ENCODE peak calls at places on chromosomes 11 and 22, in four cellular contexts. U, R, S and O are unnamed samples.
A peak's percentile ranks its signal among the peaks of the same experiment; 100 is the strongest.

GRCh38 chr11:77384584-77384983 is 83.1 kb upstream of the GDPD4 start:
- DNase-seq in U (no peak), R (no peak), S (no peak), O (no peak)

GRCh38 chr22:40628354-40629042 is 8.0 kb downstream of the MRTFA start:
- DNase-seq in U (no peak), R (no peak), S (no peak), O (no peak)

GRCh38 chr11:87437844-87438223 is 400.1 kb downstream of the TMEM135 start:
- DNase-seq in U (peak; percentile 10), R (no peak), S (no peak), O (no peak)

GRCh38 chr22:41722496-41722895 is 23.2 kb downstream of the MEI1 start:
- DNase-seq in U (no peak), R (no peak), S (no peak), O (no peak)

GRCh38 chr11:41065432-41065831 is 394.0 kb downstream of the LRRC4C start:
- DNase-seq in U (no peak), R (no peak), S (no peak), O (no peak)

GRCh38 chr11:8634498-8634897 is 40.5 kb upstream of the STK33 start:
- DNase-seq in U (no peak), R (no peak), S (no peak), O (no peak)

GRCh38 chr22:19880786-19881569 is 26.3 kb upstream of the GNB1L start:
- DNase-seq in U (peak; percentile 57), R (peak; percentile 68), S (peak; percentile 96), O (peak; percentile 41)

GRCh38 chr11:77119531-77119936 is 8.5 kb upstream of the MYO7A start:
- DNase-seq in U (no peak), R (no peak), S (no peak), O (no peak)

GRCh38 chr11:66905631-66906030 is 48.8 kb downstream of the LRFN4 start:
- DNase-seq in U (no peak), R (no peak), S (no peak), O (no peak)

GRCh38 chr11:23041104-23041503 is 180.8 kb upstream of the CCDC179 start:
- DNase-seq in U (no peak), R (no peak), S (no peak), O (no peak)

GRCh38 chr11:71198141-71198822 is 54.1 kb downstream of the SHANK2 start:
- DNase-seq in U (no peak), R (no peak), S (no peak), O (no peak)

DNA sequence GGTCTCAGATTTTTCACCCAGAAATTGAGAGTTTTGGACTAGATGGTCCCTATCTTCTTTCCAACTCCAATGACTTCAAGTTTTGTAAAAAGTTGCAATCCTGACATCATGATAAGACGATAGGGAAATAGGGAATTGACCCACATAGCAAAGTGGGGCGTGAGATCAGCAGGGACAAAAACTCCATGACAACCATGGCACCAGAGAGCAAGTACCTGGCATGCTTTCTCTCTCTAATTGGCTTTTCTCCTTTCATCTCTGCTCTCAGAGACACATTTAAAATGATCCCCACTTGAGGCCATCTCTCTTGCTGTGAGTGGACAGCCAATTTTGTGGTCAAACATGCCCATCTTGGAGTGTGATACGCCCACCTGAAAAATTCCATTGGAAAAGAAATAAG is at the start of gene OR5AN1:
- DNase-seq in U (no peak), R (no peak), S (no peak), O (no peak)
- TF ChIP-seq TCF7L2 in U (no peak), R (no peak), S (no peak), O (no peak)

GRCh38 chr11:69012092-69013008 is 696 bp downstream of the MRGPRF start:
- DNase-seq in U (no peak), R (no peak), S (no peak), O (no peak)

GRCh38 chr11:69010361-69010891 is 2.6 kb downstream of the MRGPRF start:
- DNase-seq in U (no peak), R (no peak), S (no peak), O (no peak)

GRCh38 chr11:69009441-69010211 is 3.4 kb downstream of the MRGPRF start:
- DNase-seq in U (no peak), R (no peak), S (no peak), O (no peak)

GRCh38 chr11:69011624-69012091 is 1.4 kb downstream of the MRGPRF start:
- DNase-seq in U (no peak), R (no peak), S (no peak), O (no peak)

DNA sequence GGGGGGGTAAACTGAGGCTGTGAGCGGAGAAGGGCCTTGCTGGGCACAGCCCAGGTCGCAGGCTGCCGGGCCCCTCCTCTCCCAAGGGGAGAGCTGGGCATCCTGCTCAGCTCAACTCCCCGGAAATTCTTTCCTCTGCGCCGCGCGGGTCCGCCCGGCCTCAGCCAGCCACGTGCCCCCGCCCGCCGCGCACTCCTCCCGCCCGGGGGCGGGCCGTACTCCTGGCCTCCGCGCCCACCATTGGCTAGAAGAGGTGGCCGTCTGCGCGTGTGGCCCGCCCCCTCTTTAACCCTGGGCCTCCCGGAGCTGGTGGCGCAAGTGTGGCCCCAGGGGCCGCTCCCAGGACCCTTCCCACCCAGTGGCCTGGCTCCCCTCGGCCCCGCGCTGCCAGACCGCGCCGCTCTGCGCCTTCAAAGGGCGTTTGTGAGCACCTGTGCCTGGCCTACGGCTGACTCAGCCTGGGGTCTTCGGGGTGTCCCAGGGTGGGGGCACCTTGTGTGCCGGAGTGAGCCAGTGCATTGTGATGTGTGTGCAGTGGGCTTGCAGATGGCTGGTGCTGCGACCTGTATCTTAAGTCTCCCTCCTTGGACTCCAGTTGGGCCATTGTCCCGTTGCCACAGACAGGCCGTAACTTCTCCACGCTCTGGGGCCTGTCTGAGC is 2.0 kb downstream of the MRGPRF start:
- DNase-seq in U (no peak), R (peak; percentile 82), S (no peak), O (peak; percentile 47)
- TF ChIP-seq TCF7L2 in U (no peak), R (no peak), S (no peak), O (no peak)

GRCh38 chr11:27401280-27401679 is 38.3 kb upstream of the CCDC34 start:
- DNase-seq in U (no peak), R (no peak), S (no peak), O (no peak)
- TF ChIP-seq TCF7L2 in U (no peak), R (no peak), S (no peak), O (no peak)

DNA sequence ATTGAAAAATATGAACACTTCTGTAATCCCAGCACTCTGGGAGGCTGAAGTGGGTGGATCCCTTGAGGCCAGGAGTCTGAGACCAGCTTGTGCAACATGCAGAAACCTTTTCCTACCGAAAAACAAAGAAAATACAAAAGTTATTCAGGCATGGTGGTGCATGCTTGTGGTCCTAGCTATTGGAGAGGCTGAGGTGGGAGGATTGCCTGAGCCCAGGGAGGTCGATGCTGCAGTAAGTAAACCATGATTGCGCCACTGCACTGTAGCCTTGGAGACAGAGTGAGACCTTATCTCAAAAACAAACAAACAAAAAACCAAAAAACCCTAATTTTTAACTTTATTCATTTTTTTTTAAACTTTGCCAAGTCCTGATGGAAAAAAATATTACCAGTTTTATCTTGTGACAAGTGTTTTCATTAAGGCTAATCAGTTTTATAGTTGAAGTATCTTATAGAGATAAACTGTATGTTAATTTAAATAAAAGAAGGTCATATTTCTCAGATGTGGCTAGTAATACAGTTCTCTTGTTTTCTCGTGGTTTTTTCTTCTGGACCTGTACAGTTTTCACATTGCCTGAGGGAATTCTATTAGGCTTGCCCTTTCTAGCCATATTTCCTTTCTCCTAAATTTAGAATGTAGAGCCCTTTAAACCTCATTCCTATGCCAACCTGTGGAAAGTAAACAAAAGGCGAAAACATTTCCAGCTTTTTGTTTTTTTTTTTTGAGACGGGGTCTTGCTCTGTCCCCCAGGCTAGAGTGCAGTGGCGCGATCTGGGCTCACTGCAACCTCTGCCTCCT is 9.4 kb downstream of the HIPK3 start:
- DNase-seq in U (no peak), R (peak; percentile 31), S (peak; percentile 75), O (no peak)
- TF ChIP-seq TCF7L2 in U (no peak), R (no peak), S (no peak), O (no peak)

GRCh38 chr11:33703771-33704170 is 3.1 kb upstream of the C11orf91 start:
- DNase-seq in U (peak; percentile 68), R (no peak), S (no peak), O (no peak)
- TF ChIP-seq TCF7L2 in U (no peak), R (no peak), S (no peak), O (no peak)

GRCh38 chr11:6413791-6414231 is 5.1 kb downstream of the APBB1 start:
- DNase-seq in U (no peak), R (no peak), S (no peak), O (no peak)
- TF ChIP-seq TCF7L2 in U (no peak), R (no peak), S (no peak), O (no peak)

GRCh38 chr22:23239429-23239828 is 59.1 kb downstream of the BCR start:
- DNase-seq in U (no peak), R (no peak), S (no peak), O (no peak)

GRCh38 chr22:23241562-23242472 is 61.5 kb downstream of the BCR start:
- DNase-seq in U (no peak), R (no peak), S (no peak), O (no peak)

GRCh38 chr22:23238707-23239106 is 58.4 kb downstream of the BCR start:
- DNase-seq in U (no peak), R (no peak), S (no peak), O (no peak)

GRCh38 chr22:23242473-23243001 is 62.2 kb downstream of the BCR start:
- DNase-seq in U (no peak), R (peak; percentile 76), S (no peak), O (no peak)

DNA sequence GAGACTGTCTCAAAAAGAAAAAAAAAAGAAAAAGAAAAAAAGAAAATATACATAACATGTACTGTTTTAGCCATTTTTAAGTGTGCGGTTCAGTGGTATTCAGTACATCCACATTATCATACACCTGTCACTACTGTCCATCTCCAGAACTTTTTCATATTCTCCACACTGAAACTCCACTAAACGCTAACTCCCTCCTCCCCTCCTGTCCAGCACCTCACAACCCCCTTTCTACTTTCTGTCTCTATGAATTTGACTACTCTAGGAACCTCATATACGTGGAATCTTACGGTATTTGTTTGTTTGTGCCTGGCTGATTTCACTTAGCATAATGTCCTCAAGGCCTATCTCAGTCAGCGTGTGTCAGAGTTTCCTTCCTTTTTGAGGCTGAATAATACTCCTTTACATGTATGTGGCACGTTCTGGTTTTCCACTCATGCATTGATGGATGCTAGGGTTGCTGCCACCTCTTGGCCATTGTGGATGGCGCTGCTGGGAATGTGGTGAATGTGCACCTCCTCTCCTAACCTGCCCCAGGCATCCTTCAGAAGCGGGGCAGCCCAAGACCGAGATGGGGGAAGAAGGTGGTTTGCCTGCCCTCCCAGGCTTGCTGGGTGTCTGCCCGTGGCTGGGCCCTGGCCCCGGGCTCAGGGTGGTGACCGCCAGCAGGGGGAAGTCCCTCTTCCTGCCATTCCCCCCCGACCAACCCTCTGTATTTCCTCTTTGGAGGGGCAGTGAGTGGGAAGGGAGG is 60.5 kb downstream of the BCR start:
- DNase-seq in U (no peak), R (peak; percentile 67), S (no peak), O (no peak)
- TF ChIP-seq TCF7L2 in U (no peak), R (no peak), S (no peak), O (no peak)

GRCh38 chr11:9972917-9973504 is 309.1 kb downstream of the SWAP70 start:
- DNase-seq in U (peak; percentile 53), R (peak; percentile 61), S (peak; percentile 40), O (peak; percentile 16)
- TF ChIP-seq TCF7L2 in U (no peak), R (no peak), S (no peak), O (no peak)